ENCODE peak calls at places on chromosomes 3 and 15, in five cellular contexts. J is fibroblast of the aortic adventitia, D is lower lobe of right lung, I is brain microvascular endothelial cell, X is BJ. Q is an unnamed sample.

GRCh38 chr15:71291247-71291646 is 176.0 kb downstream of the THSD4 start:
- DNase-seq in J (peak; percentile 60), D (no peak), I (no peak), X (no peak), Q (no peak)

GRCh38 chr15:40305281-40305680 is 2.5 kb downstream of the PLCB2 start:
- DNase-seq in J (no peak), D (no peak), I (no peak), X (no peak), Q (no peak)

GRCh38 chr15:72118400-72118978 is at the start of gene SENP8:
- DNase-seq in J (no peak), D (no peak), I (peak; percentile 80), X (no peak), Q (no peak)

GRCh38 chr3:13034861-13035260 is 38.4 kb downstream of the IQSEC1 start:
- DNase-seq in J (no peak), D (peak; percentile 25), I (no peak), X (no peak), Q (no peak)

GRCh38 chr3:61809879-61810278 is 248.5 kb downstream of the PTPRG start:
- DNase-seq in J (peak; percentile 44), D (no peak), I (no peak), X (no peak), Q (no peak)

GRCh38 chr15:78492841-78493240 is 14.5 kb upstream of the HYKK start:
- DNase-seq in J (peak; percentile 67), D (no peak), I (no peak), X (peak; percentile 12), Q (no peak)

GRCh38 chr15:78093242-78094020 is 1.1 kb downstream of the SH2D7 start:
- DNase-seq in J (peak; percentile 93), D (no peak), I (peak; percentile 65), X (peak; percentile 75), Q (no peak)

GRCh38 chr3:37290551-37290950 is 116.2 kb upstream of the LRRFIP2 start:
- DNase-seq in J (peak; percentile 68), D (no peak), I (no peak), X (no peak), Q (no peak)

GRCh38 chr3:182814419-182815160 is 21.3 kb downstream of the ATP11B start:
- DNase-seq in J (no peak), D (no peak), I (no peak), X (no peak), Q (no peak)

GRCh38 chr15:29039466-29040366 is 153.9 kb downstream of the APBA2 start:
- DNase-seq in J (no peak), D (no peak), I (no peak), X (no peak), Q (no peak)

GRCh38 chr15:98649621-98649995 is 1.3 kb downstream of the IGF1R start:
- DNase-seq in J (peak; percentile 33), D (peak; percentile 70), I (no peak), X (no peak), Q (no peak)

GRCh38 chr15:62617741-62618140 is 424.8 kb upstream of the TPM1 start:
- DNase-seq in J (no peak), D (no peak), I (no peak), X (no peak), Q (no peak)

GRCh38 chr3:151976211-151977050 is 103.0 kb downstream of the SUCNR1 start:
- DNase-seq in J (peak; percentile 86), D (no peak), I (peak; percentile 95), X (peak; percentile 97), Q (no peak)

GRCh38 chr3:24086597-24087369 is 141.7 kb downstream of the NR1D2 start:
- DNase-seq in J (peak; percentile 30), D (no peak), I (no peak), X (no peak), Q (no peak)

GRCh38 chr3:24087469-24087868 is 142.4 kb downstream of the NR1D2 start:
- DNase-seq in J (no peak), D (no peak), I (no peak), X (no peak), Q (no peak)

GRCh38 chr3:24088782-24089181 is 143.7 kb downstream of the NR1D2 start:
- DNase-seq in J (peak; percentile 43), D (no peak), I (peak; percentile 19), X (no peak), Q (no peak)
- TF ChIP-seq CTCF in J (peak; percentile 61), D (peak; percentile 31), I (peak; percentile 70), X (peak; percentile 64), Q (no peak)

DNA sequence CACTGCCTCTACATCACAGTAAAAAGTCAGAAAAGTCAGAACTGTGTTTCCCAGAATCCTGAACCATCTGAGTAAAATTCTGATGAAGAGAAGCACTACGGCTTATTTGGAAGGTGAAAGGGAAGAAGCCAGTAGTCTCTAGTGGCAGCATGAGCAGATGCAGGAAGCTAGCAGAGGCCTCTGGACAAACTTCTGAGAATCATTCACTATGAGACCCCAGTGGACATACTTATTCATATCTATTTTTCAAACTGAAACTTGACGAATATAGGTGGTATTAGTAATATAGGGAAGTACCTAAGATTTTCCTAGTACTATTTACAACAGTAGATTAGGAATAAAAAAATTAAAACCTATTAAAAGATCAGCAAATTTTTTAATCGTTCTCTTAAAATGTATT is 272.8 kb upstream of the TTC14 start:
- DNase-seq in J (no peak), D (no peak), I (no peak), X (no peak), Q (no peak)
- TF ChIP-seq CTCF in J (no peak), D (no peak), I (no peak), X (no peak), Q (no peak)

DNA sequence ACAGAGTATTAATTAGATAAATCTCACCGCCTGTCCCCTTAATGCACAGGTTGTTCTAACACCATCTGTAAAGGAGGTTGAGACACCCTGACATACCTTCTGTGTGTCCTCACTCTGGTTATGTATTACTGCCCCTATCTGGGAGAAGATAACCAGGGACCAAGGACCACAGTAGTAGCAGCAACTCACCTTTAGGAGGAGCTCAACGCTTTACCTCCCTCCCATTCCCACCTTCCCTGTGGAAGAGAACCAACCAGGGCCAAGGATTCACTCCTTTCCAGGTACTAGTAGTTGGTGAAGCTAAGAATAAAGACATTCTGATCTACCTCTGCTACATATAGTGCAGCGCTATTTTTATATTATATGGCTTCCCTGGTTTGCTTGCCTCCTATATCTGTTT is 232.6 kb downstream of the MEX3B start:
- DNase-seq in J (no peak), D (no peak), I (no peak), X (no peak), Q (no peak)
- TF ChIP-seq CTCF in J (no peak), D (no peak), I (peak; percentile 38), X (peak; percentile 24), Q (no peak)

GRCh38 chr15:57461541-57461940 is 85.2 kb downstream of the CGNL1 start:
- DNase-seq in J (no peak), D (no peak), I (no peak), X (no peak), Q (no peak)

GRCh38 chr15:57463360-57463759 is 87.1 kb downstream of the CGNL1 start:
- DNase-seq in J (no peak), D (no peak), I (no peak), X (no peak), Q (no peak)

GRCh38 chr15:57460208-57460816 is 84.0 kb downstream of the CGNL1 start:
- DNase-seq in J (no peak), D (no peak), I (no peak), X (no peak), Q (no peak)

GRCh38 chr15:57464480-57464879 is 88.2 kb downstream of the CGNL1 start:
- DNase-seq in J (no peak), D (no peak), I (no peak), X (no peak), Q (no peak)

GRCh38 chr15:57462391-57462790 is 86.1 kb downstream of the CGNL1 start:
- DNase-seq in J (peak; percentile 46), D (no peak), I (no peak), X (no peak), Q (no peak)
- TF ChIP-seq CTCF in J (peak; percentile 52), D (no peak), I (no peak), X (peak; percentile 38), Q (no peak)